ENCODE peak calls at places on chromosomes 16 and 17, in ten cellular contexts. L, P, C, E, R, V, Z, O, T and W are unnamed samples.

GRCh38 chr17:1110844-1111598 is 68.8 kb downstream of the ABR start:
- DNase-seq in L (peak), P (no peak), C (peak), E (no peak), R (no peak), V (no peak), Z (no peak), O (peak), T (no peak), W (no peak)

GRCh38 chr17:74862108-74862901 is 2.6 kb upstream of the GRIN2C start:
- DNase-seq in L (peak), P (peak), C (peak), E (peak), R (peak), V (no peak), Z (peak), O (peak), T (peak), W (peak)

GRCh38 chr16:4852221-4852872 is 5.1 kb downstream of the UBN1 start:
- DNase-seq in L (peak), P (no peak), C (peak), E (no peak), R (no peak), V (no peak), Z (no peak), O (no peak), T (no peak), W (no peak)

GRCh38 chr16:426115-426905 is 861 bp downstream of the RAB11FIP3 start:
- DNase-seq in L (no peak), P (peak), C (no peak), E (no peak), R (no peak), V (no peak), Z (peak), O (no peak), T (no peak), W (no peak)

GRCh38 chr17:59607817-59608403 is 11.8 kb upstream of the CLTC start:
- DNase-seq in L (no peak), P (peak), C (no peak), E (no peak), R (no peak), V (no peak), Z (peak), O (no peak), T (no peak), W (no peak)

GRCh38 chr16:4176794-4177438 is 60.7 kb upstream of the ADCY9 start:
- DNase-seq in L (peak), P (no peak), C (peak), E (peak), R (no peak), V (no peak), Z (no peak), O (peak), T (no peak), W (no peak)

GRCh38 chr17:31373150-31374082 is 18.1 kb upstream of the RAB11FIP4 start:
- DNase-seq in L (peak), P (no peak), C (no peak), E (peak), R (peak), V (peak), Z (peak), O (no peak), T (no peak), W (peak)

GRCh38 chr16:3363793-3364192 is 8.1 kb downstream of the OR2C1 start:
- DNase-seq in L (no peak), P (no peak), C (no peak), E (no peak), R (no peak), V (no peak), Z (no peak), O (no peak), T (no peak), W (no peak)

GRCh38 chr17:5237541-5238016 is 2.9 kb upstream of the SCIMP start:
- DNase-seq in L (peak), P (peak), C (peak), E (no peak), R (no peak), V (peak), Z (peak), O (peak), T (no peak), W (no peak)

GRCh38 chr17:80198144-80198661 is 21.9 kb downstream of the SGSH start:
- DNase-seq in L (no peak), P (peak), C (no peak), E (no peak), R (no peak), V (no peak), Z (no peak), O (no peak), T (no peak), W (no peak)

GRCh38 chr16:55597928-55598327 is 31.4 kb downstream of the CAPNS2 start:
- DNase-seq in L (no peak), P (no peak), C (no peak), E (no peak), R (no peak), V (no peak), Z (no peak), O (no peak), T (no peak), W (no peak)

GRCh38 chr17:17146791-17147406 is 59.2 kb downstream of the PLD6 start:
- DNase-seq in L (no peak), P (no peak), C (no peak), E (no peak), R (no peak), V (no peak), Z (peak), O (no peak), T (no peak), W (no peak)

GRCh38 chr17:35892091-35892637 is 12.0 kb upstream of the CCL5 start:
- DNase-seq in L (no peak), P (no peak), C (no peak), E (no peak), R (no peak), V (no peak), Z (peak), O (no peak), T (no peak), W (no peak)

GRCh38 chr17:43125967-43126910 is 1.1 kb upstream of the BRCA1 start:
- DNase-seq in L (no peak), P (no peak), C (no peak), E (no peak), R (no peak), V (no peak), Z (peak), O (no peak), T (no peak), W (no peak)

GRCh38 chr16:75576384-75576811 is 10.2 kb downstream of the GABARAPL2 start:
- DNase-seq in L (no peak), P (no peak), C (no peak), E (peak), R (no peak), V (no peak), Z (no peak), O (no peak), T (no peak), W (no peak)

GRCh38 chr16:79212114-79212791 is 388.3 kb downstream of the MAF start:
- DNase-seq in L (no peak), P (no peak), C (no peak), E (peak), R (no peak), V (no peak), Z (no peak), O (no peak), T (no peak), W (peak)

GRCh38 chr16:9016824-9017223 is 53.1 kb upstream of the USP7 start:
- DNase-seq in L (no peak), P (no peak), C (no peak), E (peak), R (no peak), V (no peak), Z (no peak), O (peak), T (no peak), W (peak)

GRCh38 chr16:88784856-88785105 is 239 bp downstream of the PIEZO1 start:
- DNase-seq in L (no peak), P (no peak), C (no peak), E (no peak), R (no peak), V (no peak), Z (no peak), O (no peak), T (no peak), W (no peak)

GRCh38 chr17:75845058-75845711 is 981 bp upstream of the UNC13D start:
- DNase-seq in L (peak), P (peak), C (peak), E (peak), R (no peak), V (no peak), Z (peak), O (peak), T (peak), W (peak)

GRCh38 chr16:11098601-11099377 is 154.4 kb downstream of the CLEC16A start:
- DNase-seq in L (no peak), P (no peak), C (no peak), E (peak), R (no peak), V (no peak), Z (no peak), O (no peak), T (no peak), W (peak)

GRCh38 chr16:67170948-67171649 is 761 bp downstream of the NOL3 start:
- DNase-seq in L (peak), P (no peak), C (no peak), E (no peak), R (no peak), V (no peak), Z (no peak), O (no peak), T (no peak), W (no peak)

GRCh38 chr16:676565-677297 is 1.3 kb downstream of the RHBDL1 start:
- DNase-seq in L (no peak), P (no peak), C (no peak), E (no peak), R (peak), V (no peak), Z (no peak), O (no peak), T (no peak), W (no peak)

GRCh38 chr16:48350716-48351115 is 34.5 kb downstream of the SIAH1 start:
- DNase-seq in L (no peak), P (no peak), C (no peak), E (no peak), R (no peak), V (no peak), Z (no peak), O (peak), T (no peak), W (no peak)

GRCh38 chr17:67289174-67289876 is 44.3 kb upstream of the HELZ start:
- DNase-seq in L (peak), P (peak), C (no peak), E (peak), R (no peak), V (no peak), Z (no peak), O (peak), T (peak), W (peak)

GRCh38 chr17:55740515-55741352 is 10.1 kb upstream of the PCTP start:
- DNase-seq in L (no peak), P (no peak), C (no peak), E (no peak), R (no peak), V (no peak), Z (peak), O (no peak), T (no peak), W (no peak)

GRCh38 chr17:50079334-50080095 is 15.6 kb upstream of the PDK2 start:
- DNase-seq in L (peak), P (no peak), C (no peak), E (no peak), R (no peak), V (no peak), Z (no peak), O (no peak), T (no peak), W (no peak)

GRCh38 chr16:73171380-73171779 is 123.5 kb upstream of the ZFHX3 start:
- DNase-seq in L (no peak), P (no peak), C (no peak), E (no peak), R (no peak), V (no peak), Z (no peak), O (no peak), T (no peak), W (no peak)

GRCh38 chr17:74493381-74493833 is 27.0 kb downstream of the CD300A start:
- DNase-seq in L (peak), P (peak), C (peak), E (peak), R (peak), V (no peak), Z (peak), O (peak), T (peak), W (peak)

GRCh38 chr16:76345093-76345735 is 68.0 kb downstream of the CNTNAP4 start:
- DNase-seq in L (no peak), P (no peak), C (no peak), E (no peak), R (no peak), V (peak), Z (no peak), O (no peak), T (no peak), W (no peak)